ENCODE peak calls at places on chromosomes 12 and 14, in nine cellular contexts. N is GM03348; S is activated CD4-positive, CD25-positive, alpha-beta regulatory T cell treated with anti-CD3 and anti-CD28 coated beads, Interleukin-2, amount 50 U/mL, for 16 hours; I is upper lobe of right lung; K is breast epithelium; G is BJ; W is HTR-8/SVneo; O is activated CD4-positive, alpha-beta T cell treated with anti-CD3 and anti-CD28 coated beads, Interleukin-2, amount 10 ng/mL, durations not matched to agents 7 days and 5 days; E is left ventricle myocardium inferior. L is an unnamed sample.

GRCh38 chr12:32671930-32672785 is 6.9 kb upstream of the DNM1L start:
- DNase-seq in N (peak), S (no peak), I (no peak), K (no peak), G (peak), W (peak), O (peak), E (no peak), L (no peak)

GRCh38 chr14:38910092-38910491 is 192.9 kb downstream of the SEC23A start:
- DNase-seq in N (no peak), S (no peak), I (no peak), K (no peak), G (no peak), W (no peak), O (no peak), E (no peak), L (no peak)

GRCh38 chr12:105820407-105821140 is 318.2 kb downstream of the NUAK1 start:
- DNase-seq in N (peak), S (no peak), I (no peak), K (no peak), G (peak), W (no peak), O (no peak), E (no peak), L (no peak)

GRCh38 chr14:83779266-83779665 is 1750.7 kb upstream of the FLRT2 start:
- DNase-seq in N (peak), S (no peak), I (no peak), K (no peak), G (no peak), W (peak), O (no peak), E (no peak), L (no peak)

GRCh38 chr12:110179291-110179690 is 55.1 kb downstream of the IFT81 start:
- DNase-seq in N (no peak), S (no peak), I (no peak), K (no peak), G (no peak), W (no peak), O (no peak), E (no peak), L (no peak)

GRCh38 chr12:130868412-130868811 is 3.5 kb upstream of the RAN start:
- DNase-seq in N (no peak), S (no peak), I (no peak), K (no peak), G (no peak), W (no peak), O (peak), E (no peak), L (no peak)

GRCh38 chr12:13100882-13101769 is 2.3 kb downstream of the GSG1 start:
- DNase-seq in N (peak), S (peak), I (peak), K (peak), G (peak), W (peak), O (peak), E (peak), L (peak)

GRCh38 chr14:99427632-99428315 is 52.9 kb downstream of the SETD3 start:
- DNase-seq in N (peak), S (no peak), I (no peak), K (no peak), G (peak), W (peak), O (no peak), E (no peak), L (no peak)

GRCh38 chr12:131783915-131784541 is 44.2 kb upstream of the MMP17 start:
- DNase-seq in N (peak), S (no peak), I (no peak), K (no peak), G (peak), W (peak), O (no peak), E (no peak), L (no peak)

GRCh38 chr14:45716506-45716905 is 463.5 kb upstream of the MIS18BP1 start:
- DNase-seq in N (no peak), S (no peak), I (no peak), K (no peak), G (no peak), W (no peak), O (no peak), E (no peak), L (no peak)

GRCh38 chr12:11581179-11581755 is 68.2 kb upstream of the ETV6 start:
- DNase-seq in N (peak), S (peak), I (no peak), K (peak), G (no peak), W (peak), O (peak), E (peak), L (no peak)

GRCh38 chr12:22333751-22334695 is 484 bp downstream of the ST8SIA1 start:
- DNase-seq in N (no peak), S (no peak), I (no peak), K (peak), G (no peak), W (no peak), O (no peak), E (no peak), L (no peak)

GRCh38 chr12:76346798-76347420 is 1.3 kb downstream of the BBS10 start:
- DNase-seq in N (peak), S (no peak), I (no peak), K (no peak), G (no peak), W (no peak), O (no peak), E (no peak), L (no peak)

GRCh38 chr12:64528616-64529015 is 76.7 kb downstream of the TBK1 start:
- DNase-seq in N (no peak), S (no peak), I (no peak), K (no peak), G (no peak), W (no peak), O (no peak), E (no peak), L (no peak)

GRCh38 chr14:33404054-33404453 is 465.4 kb downstream of the NPAS3 start:
- DNase-seq in N (peak), S (no peak), I (no peak), K (no peak), G (peak), W (peak), O (no peak), E (no peak), L (no peak)